ENCODE peak calls at places on chromosomes 6 and 20, in six cellular contexts. I is H9, Q is fibroblast of lung, L is tibial artery, V is neural progenitor cell, A is stomach. O is an unnamed sample. For H3K4me1, the result is how much of the 10 kb centered on the place peaks cover.

GRCh38 chr6:16769131-16769985 is 8.1 kb upstream of the ATXN1 start:
- DNase-seq in I (no peak), Q (peak), L (peak), V (no peak), A (peak), O (peak)

GRCh38 chr6:105594821-105595220 is 191.9 kb upstream of the PREP start:
- DNase-seq in V (no peak), L (no peak), I (no peak), A (no peak), Q (no peak), O (no peak)

GRCh38 chr20:39038047-39038446 is 75.9 kb downstream of the DHX35 start:
- DNase-seq in L (no peak), A (no peak), V (no peak), Q (no peak), I (no peak), O (no peak)

GRCh38 chr20:50690979-50691584 is at the start of gene RIPOR3:
- DNase-seq in A (peak), Q (no peak), L (peak), V (peak), I (peak), O (no peak)

GRCh38 chr20:44215125-44215524 is 4.6 kb upstream of the OSER1 start:
- DNase-seq in V (peak), L (peak), Q (peak), A (peak), I (peak), O (peak)

GRCh38 chr6:152094992-152095592 is 287.6 kb downstream of the ESR1 start:
- DNase-seq in I (peak), A (peak), V (no peak), L (peak), Q (peak), O (peak)

GRCh38 chr20:17882834-17883591 is 85.6 kb downstream of the SNX5 start:
- DNase-seq in Q (no peak), L (no peak), I (no peak), A (no peak), V (no peak), O (no peak)

GRCh38 chr6:10800810-10801209 is 37.5 kb downstream of the MAK start:
- DNase-seq in A (no peak), I (no peak), L (no peak), Q (peak), V (no peak), O (no peak)

GRCh38 chr6:107647439-107647948 is 157.6 kb downstream of the SOBP start:
- DNase-seq in L (no peak), I (no peak), Q (no peak), A (no peak), V (no peak), O (no peak)

GRCh38 chr6:85115876-85116275 is 334.0 kb upstream of the NT5E start:
- DNase-seq in I (no peak), Q (no peak), L (no peak), A (no peak), V (no peak), O (no peak)

GRCh38 chr6:81739230-81740195 is 13.0 kb downstream of the TENT5A start:
- DNase-seq in I (no peak), L (no peak), V (no peak), A (no peak), Q (no peak), O (no peak)

GRCh38 chr6:9248125-9248524 is 812.8 kb upstream of the SLC35B3 start:
- DNase-seq in A (no peak), I (no peak), V (no peak), Q (no peak), L (no peak), O (no peak)

GRCh38 chr6:33585403-33586107 is 5.5 kb upstream of the BAK1 start:
- DNase-seq in L (peak), I (peak), A (peak), Q (peak), V (peak), O (peak)

GRCh38 chr6:137776786-137777185 is 90.3 kb upstream of the TNFAIP3 start:
- DNase-seq in I (no peak), Q (peak), V (no peak), L (no peak), A (no peak), O (no peak)

GRCh38 chr6:54156650-54157250 is 45.5 kb downstream of the MLIP start:
- DNase-seq in Q (peak), I (no peak), V (no peak), A (no peak), L (no peak), O (no peak)

GRCh38 chr6:15287670-15288069 is 41.8 kb downstream of the JARID2 start:
- DNase-seq in Q (no peak), V (no peak), I (no peak), L (no peak), A (no peak), O (no peak)

GRCh38 chr6:15282334-15282733 is 36.5 kb downstream of the JARID2 start:
- DNase-seq in Q (no peak), I (no peak), A (no peak), L (no peak), V (no peak), O (no peak)

GRCh38 chr6:15283986-15284361 is 38.1 kb downstream of the JARID2 start:
- DNase-seq in L (no peak), I (no peak), A (no peak), Q (no peak), V (no peak), O (no peak)

GRCh38 chr6:15288856-15289255 is 43.0 kb downstream of the JARID2 start:
- DNase-seq in A (no peak), I (no peak), L (no peak), Q (no peak), V (no peak), O (no peak)

DNA sequence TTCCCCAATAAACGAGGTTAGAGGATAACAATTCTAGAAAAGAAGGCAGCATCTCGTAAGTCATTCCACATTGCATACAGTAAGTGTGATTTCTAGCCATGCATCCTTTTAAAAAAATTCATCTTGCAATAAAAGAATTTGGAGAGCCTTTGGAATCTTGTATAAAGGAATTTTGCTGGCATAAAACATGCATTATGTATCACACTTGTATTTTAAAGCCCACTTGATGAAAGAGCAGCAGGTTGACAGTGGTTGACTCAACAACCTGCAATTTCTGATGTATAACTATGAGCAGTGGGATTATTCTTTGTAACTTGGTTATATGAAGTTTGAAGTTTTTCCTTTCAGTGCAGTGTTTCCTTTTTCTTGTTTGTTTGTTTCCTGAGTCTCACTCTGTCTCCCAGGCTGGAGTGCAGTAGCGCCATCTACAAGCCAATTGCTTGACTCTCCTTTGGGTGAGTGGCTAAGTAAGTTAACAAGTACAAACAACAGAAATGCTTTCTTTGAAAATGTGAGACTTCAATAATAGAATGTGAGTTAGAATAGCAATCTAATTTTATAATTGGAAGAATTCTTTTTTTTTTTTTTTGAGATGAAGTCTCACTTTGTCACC is 39.9 kb downstream of the JARID2 start:
- DNase-seq in L (no peak), Q (no peak), I (no peak), V (no peak), A (no peak), O (no peak)
- TF ChIP-seq CTCF in L (no peak), Q (no peak), I (peak), V (peak), A (no peak), O (no peak)

DNA sequence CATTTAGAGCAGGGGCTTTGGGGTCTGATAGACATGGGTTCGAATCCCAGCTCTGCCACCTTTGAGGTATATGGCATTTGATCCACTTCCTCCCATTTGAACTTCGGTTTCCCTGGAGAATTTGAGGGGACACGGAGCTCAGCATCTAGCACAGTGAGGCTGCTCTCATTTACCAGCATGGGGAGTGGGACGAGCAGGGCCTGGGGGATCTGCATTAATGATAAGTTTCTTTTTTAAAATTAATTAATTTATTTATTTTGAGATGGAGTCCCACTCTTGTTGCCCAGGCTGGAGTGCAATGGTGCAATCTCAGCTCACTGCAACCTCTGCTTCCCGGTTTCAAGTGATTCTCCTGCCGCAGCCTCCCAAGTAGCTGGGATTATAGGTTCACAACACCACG is 52.6 kb downstream of the VSTM2L start:
- DNase-seq in Q (no peak), V (no peak), L (no peak), I (peak), A (no peak), O (no peak)
- H3K27ac ChIP-seq in Q (no peak), V (no peak), L (no peak), I (no peak), A (no peak), O (no peak)

DNA sequence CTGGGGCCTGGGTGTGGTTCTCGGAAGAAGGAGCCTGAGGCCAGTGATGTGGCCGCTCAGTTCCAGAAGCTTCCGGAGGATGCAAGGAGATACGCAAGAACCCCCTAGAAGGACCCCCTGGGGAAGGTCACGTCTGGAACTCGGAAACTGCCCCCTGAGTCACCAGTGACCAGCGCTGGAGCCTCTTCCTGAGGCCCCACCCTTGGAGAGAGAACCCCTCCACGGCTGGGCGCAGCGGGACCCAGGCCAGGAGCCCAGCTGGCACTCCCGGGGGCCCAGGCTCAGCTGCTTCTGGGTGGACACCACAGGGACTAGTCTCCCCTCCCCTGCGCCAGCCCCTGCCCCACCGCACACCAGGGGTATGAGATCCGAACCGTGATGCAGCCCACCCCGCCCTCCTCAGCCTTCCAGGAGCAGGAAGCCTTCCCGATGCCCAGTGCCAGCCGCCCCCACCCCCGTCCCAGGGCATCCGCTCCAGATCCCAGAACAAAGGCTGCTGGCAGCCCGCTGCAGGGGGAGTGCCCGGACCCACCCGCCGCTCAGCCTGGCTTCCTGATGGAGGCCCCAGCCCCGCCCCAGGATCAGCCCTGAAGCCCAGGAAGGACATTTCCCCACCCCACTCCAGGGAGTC is 7.5 kb downstream of the LAMA5 start:
- DNase-seq in L (no peak), I (peak), Q (peak), V (no peak), A (no peak), O (peak)
- H3K4me1 ChIP-seq in L (half or more), I (under half), Q (under half), V (half or more), A (half or more), O (half or more)

GRCh38 chr6:24829657-24830056 is 30.9 kb upstream of the ARMH2 start:
- DNase-seq in A (no peak), Q (no peak), V (no peak), L (no peak), I (no peak), O (no peak)
- TF ChIP-seq CTCF in A (no peak), Q (no peak), V (no peak), L (no peak), I (no peak), O (no peak)

O was measured in heart right ventricle.